ENCODE peak calls at places on chromosome 22, in ten cellular contexts. B is heart left ventricle; R is NCI-H82; M is memory B cell; Z is astrocyte of the cerebellum; J is SHP77; C is left lung; K is Right ventricle myocardium superior; I is naive thymus-derived CD8-positive, alpha-beta T cell; F is choroid plexus epithelial cell. U is an unnamed sample.

GRCh38 chr22:26527167-26527566 is 14.9 kb upstream of the TFIP11 start:
- DNase-seq in M (no peak), C (no peak), R (no peak), K (no peak), I (no peak), J (no peak), B (no peak), Z (no peak), F (no peak), U (no peak)

GRCh38 chr22:32788884-32789624 is 12.5 kb upstream of the TIMP3 start:
- DNase-seq in B (no peak), K (peak; percentile 58), F (peak; percentile 79), J (no peak), M (no peak), Z (no peak), C (no peak), R (no peak), I (no peak), U (no peak)

GRCh38 chr22:26845016-26845728 is 187.8 kb downstream of the MIAT start:
- DNase-seq in B (no peak), M (no peak), I (no peak), R (no peak), F (peak; percentile 22), J (no peak), Z (no peak), C (no peak), K (no peak), U (no peak)

GRCh38 chr22:50252081-50253045 is 1.3 kb upstream of the HDAC10 start:
- DNase-seq in K (peak; percentile 86), J (peak; percentile 79), I (peak; percentile 76), M (peak; percentile 77), Z (no peak), B (peak; percentile 88), R (peak; percentile 59), F (peak; percentile 70), C (peak; percentile 76), U (peak; percentile 87)

GRCh38 chr22:25404923-25405853 is 159.3 kb upstream of the GRK3 start:
- DNase-seq in Z (no peak), M (peak; percentile 53), F (peak; percentile 62), C (peak; percentile 86), B (peak; percentile 95), J (peak; percentile 33), R (peak; percentile 64), K (peak; percentile 91), I (peak; percentile 61), U (no peak)

GRCh38 chr22:50607366-50608020 is 6.9 kb downstream of the MAPK8IP2 start:
- DNase-seq in Z (no peak), F (no peak), R (no peak), J (no peak), C (no peak), M (no peak), K (no peak), I (no peak), B (no peak), U (no peak)

GRCh38 chr22:36067237-36067558 is 38.6 kb upstream of the RBFOX2 start:
- DNase-seq in K (no peak), I (no peak), M (no peak), B (no peak), F (no peak), J (no peak), R (peak; percentile 87), Z (no peak), C (no peak), U (no peak)

GRCh38 chr22:49508561-49508960 is 319.1 kb downstream of the BRD1 start:
- DNase-seq in R (no peak), I (no peak), C (peak; percentile 2), K (no peak), B (no peak), Z (no peak), F (no peak), J (no peak), M (no peak), U (no peak)

GRCh38 chr22:46411347-46411746 is 75.8 kb downstream of the TRMU start:
- DNase-seq in J (no peak), R (no peak), K (no peak), M (no peak), C (no peak), I (no peak), Z (no peak), F (no peak), B (peak; percentile 33), U (no peak)

GRCh38 chr22:39997939-39998726 is 3.4 kb downstream of the FAM83F start:
- DNase-seq in B (no peak), R (peak; percentile 86), F (peak; percentile 30), Z (peak; percentile 15), K (peak; percentile 66), C (no peak), I (no peak), J (peak; percentile 89), M (no peak), U (peak; percentile 85)

GRCh38 chr22:37244922-37245722 is 1.1 kb upstream of the RAC2 start:
- DNase-seq in R (no peak), J (no peak), K (no peak), B (no peak), I (peak; percentile 35), F (no peak), M (no peak), Z (no peak), C (peak; percentile 45), U (no peak)

GRCh38 chr22:32539631-32540449 is 65.2 kb downstream of the FBXO7 start:
- DNase-seq in C (no peak), B (no peak), R (no peak), M (no peak), J (no peak), K (no peak), Z (no peak), I (no peak), F (no peak), U (no peak)

GRCh38 chr22:22924369-22925145 is 36.9 kb downstream of the IGLL5 start:
- DNase-seq in K (no peak), B (peak; percentile 17), R (no peak), F (no peak), M (no peak), I (no peak), Z (no peak), J (no peak), C (no peak), U (no peak)

GRCh38 chr22:21587803-21588611 is 20.5 kb downstream of the UBE2L3 start:
- DNase-seq in F (peak; percentile 64), J (no peak), K (no peak), M (peak; percentile 30), C (no peak), Z (no peak), I (no peak), B (no peak), R (no peak), U (no peak)